ENCODE peak calls at places on chromosomes 7 and 10, in ten cellular contexts. X is psoas muscle, E is heart left ventricle, I is upper lobe of right lung, R is Caco-2, V is fibroblast of mammary gland, H is neural progenitor cell, Q is transverse colon, C is hepatocyte, Z is tibial nerve. P is an unnamed sample.

GRCh38 chr7:153443031-153443430 is 609.2 kb upstream of the DPP6 start:
- DNase-seq in I (no peak), E (no peak), R (no peak), V (no peak), X (no peak), Z (no peak), H (no peak), C (no peak), Q (no peak), P (no peak)

GRCh38 chr10:97109562-97109961 is 76.2 kb downstream of the SLIT1 start:
- DNase-seq in V (no peak), H (no peak), I (no peak), E (no peak), C (no peak), R (no peak), Z (no peak), X (no peak), Q (no peak), P (no peak)

GRCh38 chr7:151248191-151249033 is at the start of gene SMARCD3:
- DNase-seq in V (peak), X (peak), E (peak), C (peak), R (peak), Z (no peak), H (peak), I (peak), Q (peak), P (no peak)

GRCh38 chr7:117249696-117250095 is 73.2 kb downstream of the WNT2 start:
- DNase-seq in Z (no peak), E (no peak), R (no peak), X (no peak), H (no peak), Q (no peak), I (no peak), C (no peak), V (peak), P (no peak)

GRCh38 chr10:74227697-74228424 is 76.8 kb downstream of the ADK start:
- DNase-seq in Q (no peak), E (no peak), R (no peak), Z (no peak), H (no peak), I (no peak), C (no peak), X (no peak), V (peak), P (no peak)

GRCh38 chr7:44223362-44224114 is 22.8 kb downstream of the YKT6 start:
- DNase-seq in H (peak), Q (no peak), I (peak), X (no peak), V (no peak), E (peak), C (no peak), Z (no peak), R (no peak), P (no peak)

GRCh38 chr7:974172-974571 is 1.2 kb downstream of the COX19 start:
- DNase-seq in I (no peak), V (peak), E (no peak), R (no peak), C (no peak), Z (no peak), H (no peak), X (no peak), Q (no peak), P (no peak)

GRCh38 chr10:60040003-60040662 is 133.8 kb upstream of the CCDC6 start:
- DNase-seq in Z (no peak), H (no peak), R (no peak), C (no peak), E (no peak), I (no peak), X (no peak), Q (no peak), V (peak), P (no peak)

GRCh38 chr10:126663328-126663727 is 7.2 kb downstream of the C10orf90 start:
- DNase-seq in V (peak), Q (no peak), E (peak), X (peak), Z (peak), C (peak), H (no peak), I (no peak), R (no peak), P (peak)

GRCh38 chr10:44935201-44935960 is 24.2 kb upstream of the RASSF4 start:
- DNase-seq in X (no peak), R (peak), E (peak), V (peak), I (no peak), H (no peak), Z (peak), Q (no peak), C (peak), P (peak)

GRCh38 chr7:2193120-2193519 is 39.6 kb downstream of the MAD1L1 start:
- DNase-seq in E (no peak), Q (no peak), V (no peak), X (peak), H (peak), I (peak), R (peak), Z (no peak), C (no peak), P (no peak)

GRCh38 chr10:110806335-110806734 is 65.4 kb upstream of the PDCD4 start:
- DNase-seq in X (no peak), V (peak), I (no peak), Z (no peak), E (no peak), H (no peak), R (no peak), C (no peak), Q (no peak), P (no peak)
- H3K4me3 ChIP-seq in X (no peak), V (no peak), I (no peak), Z (no peak), E (no peak), H (no peak), R (no peak), C (no peak), Q (no peak), P (no peak)

GRCh38 chr10:19767876-19768275 is 48.4 kb upstream of the PLXDC2 start:
- DNase-seq in R (no peak), I (no peak), C (no peak), Z (no peak), X (no peak), V (no peak), E (no peak), Q (no peak), H (peak), P (no peak)
- TF ChIP-seq CTCF in R (no peak), I (no peak), C (no peak), Z (no peak), X (no peak), V (no peak), E (no peak), Q (no peak), H (peak), P (no peak)

GRCh38 chr7:115116773-115117715 is 195.2 kb downstream of the MDFIC start:
- DNase-seq in Q (no peak), C (no peak), Z (no peak), X (no peak), V (no peak), R (no peak), E (no peak), H (no peak), I (no peak), P (no peak)

GRCh38 chr7:115113776-115114175 is 191.9 kb downstream of the MDFIC start:
- DNase-seq in H (no peak), E (no peak), X (no peak), Z (peak), Q (no peak), C (peak), R (no peak), V (no peak), I (no peak), P (no peak)

GRCh38 chr7:115122388-115122787 is 200.5 kb downstream of the MDFIC start:
- DNase-seq in H (no peak), I (no peak), Z (no peak), V (no peak), Q (no peak), X (no peak), E (no peak), C (no peak), R (no peak), P (no peak)

GRCh38 chr7:115113131-115113530 is 191.2 kb downstream of the MDFIC start:
- DNase-seq in X (no peak), C (no peak), V (no peak), Q (no peak), I (no peak), R (no peak), Z (no peak), E (no peak), H (no peak), P (no peak)

GRCh38 chr7:115117748-115118147 is 195.9 kb downstream of the MDFIC start:
- DNase-seq in C (no peak), E (no peak), V (no peak), X (no peak), H (no peak), Q (no peak), R (no peak), Z (no peak), I (no peak), P (no peak)
- H3K4me3 ChIP-seq in C (no peak), E (no peak), V (no peak), X (no peak), H (no peak), Q (no peak), R (no peak), Z (no peak), I (no peak), P (no peak)

DNA sequence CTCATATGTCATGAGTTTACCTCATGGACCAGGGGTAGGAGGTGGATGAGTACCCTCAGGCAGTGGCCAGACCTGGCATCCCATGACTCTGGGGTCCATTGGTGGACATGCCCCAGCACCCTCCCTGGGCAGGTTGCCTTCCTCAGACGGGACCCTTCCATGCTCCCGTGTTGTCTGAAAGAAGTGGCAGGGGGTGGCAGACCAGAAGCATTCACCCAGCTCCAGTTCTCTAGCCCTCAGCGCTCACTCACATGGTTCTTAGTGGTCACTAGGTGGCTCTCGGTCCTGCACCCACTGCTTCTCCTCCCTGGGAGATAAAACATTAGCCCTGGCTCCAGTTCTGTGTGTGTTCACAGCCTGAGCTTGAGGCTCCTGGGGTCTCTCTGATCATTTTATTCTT is 6.0 kb downstream of the RBP3 start:
- DNase-seq in X (no peak), H (no peak), Z (no peak), V (peak), R (peak), Q (no peak), I (no peak), C (peak), E (no peak), P (no peak)
- TF ChIP-seq CTCF in X (no peak), H (no peak), Z (no peak), V (peak), R (peak), Q (no peak), I (no peak), C (peak), E (no peak), P (peak)

DNA sequence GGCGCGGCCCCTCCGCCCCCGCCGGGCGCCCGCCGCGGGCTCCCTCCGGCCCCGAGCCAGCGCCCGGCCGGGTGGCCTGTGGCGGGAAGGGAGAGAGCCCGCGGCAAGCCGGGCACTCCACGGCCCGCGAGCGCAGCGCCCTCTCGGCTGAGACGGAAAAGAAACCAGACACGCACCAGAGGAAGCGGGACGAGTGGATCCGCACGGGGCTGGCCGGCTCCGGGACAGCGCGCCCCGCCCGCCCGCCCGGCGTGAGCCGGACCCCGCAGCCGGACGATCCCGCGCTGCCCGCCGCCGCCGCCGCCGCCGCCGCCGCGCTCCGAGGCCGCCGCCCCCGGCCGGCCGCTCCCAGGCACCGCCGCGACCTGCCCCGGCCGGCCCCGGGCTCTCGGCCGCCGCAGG is 300 bp downstream of the ARHGAP21 start:
- DNase-seq in I (no peak), V (no peak), X (peak), C (no peak), Q (peak), Z (no peak), E (peak), H (peak), R (peak), P (no peak)
- H3K4me3 ChIP-seq in I (peak), V (peak), X (peak), C (peak), Q (peak), Z (peak), E (peak), H (peak), R (peak), P (peak)